ENCODE peak calls at places on chromosomes 3 and 15, in four cellular contexts. V is mesothelial cell of epicardium; S is CD8-positive, alpha-beta T cell; F is bronchial epithelial cell. T is an unnamed sample.

GRCh38 chr3:134905647-134905935 is 110.5 kb downstream of the EPHB1 start:
- DNase-seq in V (no peak), S (no peak), F (no peak), T (no peak)

GRCh38 chr15:72740202-72740601 is 43.4 kb downstream of the ADPGK start:
- DNase-seq in V (no peak), S (no peak), F (no peak), T (no peak)

GRCh38 chr3:176950743-176951142 is 246.5 kb downstream of the TBL1XR1 start:
- DNase-seq in F (peak), V (no peak), S (no peak), T (no peak)

GRCh38 chr15:88661041-88661765 is 22.4 kb downstream of the ISG20 start:
- DNase-seq in S (no peak), V (no peak), F (no peak), T (no peak)

GRCh38 chr3:73192036-73192738 is 130.7 kb downstream of the EBLN2 start:
- DNase-seq in S (no peak), V (no peak), F (no peak), T (no peak)

GRCh38 chr3:15768421-15769255 is 29.1 kb downstream of the ANKRD28 start:
- DNase-seq in S (no peak), V (no peak), F (peak), T (no peak)

GRCh38 chr3:72490688-72491430 is 357.4 kb downstream of the SHQ1 start:
- DNase-seq in V (no peak), F (no peak), S (no peak), T (no peak)

GRCh38 chr3:4656059-4656458 is 162.9 kb downstream of the ITPR1 start:
- DNase-seq in V (peak), F (peak), S (no peak), T (no peak)

GRCh38 chr3:102662223-102662622 is 227.4 kb downstream of the ZPLD1 start:
- DNase-seq in F (no peak), V (no peak), S (no peak), T (no peak)

GRCh38 chr3:170079466-170080165 is 41.8 kb downstream of the GPR160 start:
- DNase-seq in V (no peak), S (no peak), F (no peak), T (no peak)

GRCh38 chr3:67357610-67358458 is 296.6 kb downstream of the SUCLG2 start:
- DNase-seq in S (no peak), F (peak), V (no peak), T (no peak)

GRCh38 chr15:75639191-75639708 is 774 bp downstream of the IMP3 start:
- DNase-seq in S (no peak), F (peak), V (no peak), T (no peak)

GRCh38 chr3:172142074-172143059 is 103.0 kb downstream of the FNDC3B start:
- DNase-seq in S (no peak), V (no peak), F (peak), T (no peak)

GRCh38 chr15:69756440-69756839 is 303.8 kb downstream of the RPLP1 start:
- DNase-seq in F (no peak), S (no peak), V (no peak), T (no peak)

GRCh38 chr3:64685331-64685799 is 2.4 kb downstream of the ADAMTS9 start:
- DNase-seq in V (no peak), S (no peak), F (no peak), T (no peak)

GRCh38 chr3:186162221-186162620 is 53.3 kb upstream of the ETV5 start:
- DNase-seq in V (no peak), S (no peak), F (peak), T (no peak)

GRCh38 chr3:149055575-149055974 is 30.8 kb downstream of the HLTF start:
- DNase-seq in V (no peak), F (no peak), S (no peak), T (no peak)

GRCh38 chr3:69770219-69770618 is 31.0 kb downstream of the MITF start:
- DNase-seq in F (peak), S (no peak), V (no peak), T (no peak)

GRCh38 chr3:90010341-90010740 is 902.9 kb downstream of the EPHA3 start:
- DNase-seq in F (peak), V (no peak), S (no peak), T (no peak)

GRCh38 chr3:36540898-36541518 is 160.7 kb downstream of the STAC start:
- DNase-seq in S (no peak), V (no peak), F (peak), T (no peak)

GRCh38 chr3:177306252-177306651 is 109.0 kb upstream of the TBL1XR1 start:
- DNase-seq in S (no peak), F (peak), V (no peak), T (no peak)

GRCh38 chr3:45929042-45929679 is 14.1 kb upstream of the CXCR6 start:
- DNase-seq in V (no peak), F (peak), S (peak), T (peak)

GRCh38 chr3:13010770-13011169 is 62.5 kb downstream of the IQSEC1 start:
- DNase-seq in S (no peak), F (no peak), V (no peak), T (no peak)

GRCh38 chr3:103195201-103195600 is 760.4 kb downstream of the ZPLD1 start:
- DNase-seq in F (no peak), V (no peak), S (no peak), T (no peak)

GRCh38 chr15:67520976-67521769 is at the start of gene C15orf61:
- DNase-seq in S (peak), V (peak), F (peak), T (peak)

GRCh38 chr15:67998599-67999122 is 55.5 kb upstream of the PIAS1 start:
- DNase-seq in V (no peak), S (no peak), F (peak), T (no peak)

GRCh38 chr3:156978471-156978961 is 152.4 kb downstream of the LEKR1 start:
- DNase-seq in V (no peak), S (no peak), F (no peak), T (no peak)

GRCh38 chr3:88031543-88032148 is 27.2 kb downstream of the CGGBP1 start:
- DNase-seq in V (no peak), F (peak), S (peak), T (no peak)

GRCh38 chr15:65532738-65533051 is 2.4 kb downstream of the HACD3 start:
- DNase-seq in S (no peak), F (peak), V (no peak), T (no peak)

GRCh38 chr15:66621491-66622467 is 56.0 kb upstream of the LCTL start:
- DNase-seq in V (no peak), S (no peak), F (no peak), T (no peak)

GRCh38 chr15:73344051-73344450 is 24.7 kb downstream of the HCN4 start:
- DNase-seq in F (no peak), S (no peak), V (no peak), T (no peak)

GRCh38 chr3:79414821-79415220 is 353.0 kb downstream of the ROBO1 start:
- DNase-seq in V (no peak), F (peak), S (no peak), T (no peak)

GRCh38 chr3:127304121-127304744 is 16.4 kb upstream of the PRR20G start:
- DNase-seq in V (no peak), S (no peak), F (peak), T (no peak)

GRCh38 chr3:133835961-133836360 is 30.3 kb downstream of the SRPRB start:
- DNase-seq in F (no peak), S (no peak), V (no peak), T (no peak)

GRCh38 chr3:133838916-133839800 is 33.5 kb downstream of the SRPRB start:
- DNase-seq in V (no peak), S (no peak), F (no peak), T (no peak)

GRCh38 chr3:133838296-133838789 is 32.7 kb downstream of the SRPRB start:
- DNase-seq in V (no peak), F (no peak), S (no peak), T (no peak)

GRCh38 chr3:133836497-133837158 is 31.0 kb downstream of the SRPRB start:
- DNase-seq in F (no peak), S (no peak), V (no peak), T (no peak)

DNA sequence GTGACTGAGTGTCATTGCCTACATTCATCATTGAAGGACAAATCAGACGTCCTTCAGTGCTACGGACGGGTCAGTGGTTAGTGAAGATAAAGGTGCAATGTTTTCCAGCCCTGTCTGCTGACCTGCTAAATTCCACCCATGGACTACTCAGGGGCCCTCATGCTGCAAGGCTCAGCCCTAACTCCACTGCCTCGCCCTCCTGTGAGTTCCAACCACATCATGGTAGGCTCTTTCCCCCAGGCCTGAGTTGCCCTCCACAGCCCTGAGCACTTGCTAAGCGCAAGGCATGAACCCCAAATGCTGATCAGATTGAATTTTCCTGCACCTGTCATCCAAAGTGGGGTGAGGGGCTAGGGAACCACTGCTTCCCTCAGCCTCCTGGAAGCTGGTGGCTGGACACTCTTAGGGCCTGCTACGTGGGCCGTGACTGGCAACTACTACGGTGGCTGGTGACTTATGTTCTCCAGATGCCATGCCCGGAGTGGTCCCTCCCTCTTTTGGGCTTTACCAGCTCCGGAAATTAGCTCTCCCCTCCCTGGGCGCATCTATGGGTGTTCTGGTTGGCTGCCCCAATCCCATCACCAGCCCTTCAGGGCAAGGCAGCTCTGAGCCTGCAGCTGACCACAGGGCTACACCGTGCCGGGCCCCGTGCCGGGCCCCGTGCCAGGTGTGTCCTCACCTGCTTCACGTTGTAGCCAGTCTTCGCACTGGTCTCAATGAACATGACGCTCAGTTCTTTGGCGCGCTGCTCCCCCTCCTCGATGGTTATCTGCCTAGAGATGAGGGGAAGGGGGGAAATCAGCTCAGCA is 32.1 kb downstream of the SRPRB start:
- DNase-seq in V (no peak), S (no peak), F (no peak), T (no peak)
- TF ChIP-seq CTCF in V (no peak), S (no peak), F (no peak), T (no peak)

GRCh38 chr15:41928637-41929620 is 35.1 kb upstream of the SPTBN5 start:
- DNase-seq in F (no peak), S (no peak), V (no peak), T (peak)

GRCh38 chr15:41932101-41932500 is 38.2 kb upstream of the SPTBN5 start:
- DNase-seq in S (no peak), V (no peak), F (no peak), T (no peak)

GRCh38 chr15:41930867-41931222 is 37.0 kb upstream of the SPTBN5 start:
- DNase-seq in S (no peak), F (no peak), V (no peak), T (no peak)

GRCh38 chr15:41932511-41932910 is 38.7 kb upstream of the SPTBN5 start:
- DNase-seq in S (no peak), V (no peak), F (no peak), T (no peak)

DNA sequence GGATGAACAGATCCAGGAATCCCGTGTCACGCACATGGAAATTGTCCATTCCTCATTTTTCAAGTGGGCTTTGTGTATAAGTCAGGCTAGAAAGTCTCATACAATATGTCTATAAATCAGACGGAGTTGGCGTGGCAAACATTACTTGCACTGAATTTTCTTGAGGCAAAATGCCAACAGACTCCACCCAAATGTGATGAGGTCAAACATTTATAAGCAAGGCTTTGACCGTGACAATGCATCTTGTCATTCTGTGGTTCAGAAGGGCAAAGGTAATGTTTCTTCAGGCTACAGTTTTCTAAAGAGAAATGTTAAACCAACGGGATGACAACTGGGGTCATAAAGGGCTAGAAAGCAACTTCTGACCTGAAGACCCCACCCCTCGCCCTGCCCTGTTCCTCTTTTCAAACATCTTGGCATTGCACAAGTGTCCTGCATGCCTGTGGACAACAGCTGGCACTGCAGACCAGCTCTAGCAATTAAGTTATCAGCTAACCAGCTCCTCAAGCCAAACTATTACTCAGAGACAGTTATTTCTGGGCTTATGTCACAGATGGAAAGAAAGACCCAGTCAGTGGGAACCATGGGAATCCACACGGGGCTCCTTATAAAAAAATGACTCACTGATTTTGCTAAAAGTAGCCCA is 36.5 kb upstream of the SPTBN5 start:
- DNase-seq in F (peak), V (no peak), S (no peak), T (no peak)
- TF ChIP-seq CTCF in F (peak), V (no peak), S (no peak), T (no peak)

GRCh38 chr3:98331329-98331728 is 22.3 kb upstream of the OR5K4 start:
- DNase-seq in F (no peak), S (no peak), V (no peak), T (no peak)
- TF ChIP-seq CTCF in F (no peak), S (no peak), V (no peak), T (no peak)

GRCh38 chr3:101548527-101549105 is 13.1 kb upstream of the TRMT10C start:
- DNase-seq in S (no peak), V (no peak), F (no peak), T (no peak)

GRCh38 chr3:101549473-101549872 is 12.2 kb upstream of the TRMT10C start:
- DNase-seq in F (no peak), S (no peak), V (no peak), T (no peak)

GRCh38 chr3:101542952-101543351 is 18.7 kb upstream of the TRMT10C start:
- DNase-seq in S (no peak), V (no peak), F (no peak), T (no peak)

GRCh38 chr3:101544181-101544850 is 17.4 kb upstream of the TRMT10C start:
- DNase-seq in V (no peak), S (no peak), F (no peak), T (no peak)
- TF ChIP-seq CTCF in V (no peak), S (no peak), F (peak), T (no peak)

DNA sequence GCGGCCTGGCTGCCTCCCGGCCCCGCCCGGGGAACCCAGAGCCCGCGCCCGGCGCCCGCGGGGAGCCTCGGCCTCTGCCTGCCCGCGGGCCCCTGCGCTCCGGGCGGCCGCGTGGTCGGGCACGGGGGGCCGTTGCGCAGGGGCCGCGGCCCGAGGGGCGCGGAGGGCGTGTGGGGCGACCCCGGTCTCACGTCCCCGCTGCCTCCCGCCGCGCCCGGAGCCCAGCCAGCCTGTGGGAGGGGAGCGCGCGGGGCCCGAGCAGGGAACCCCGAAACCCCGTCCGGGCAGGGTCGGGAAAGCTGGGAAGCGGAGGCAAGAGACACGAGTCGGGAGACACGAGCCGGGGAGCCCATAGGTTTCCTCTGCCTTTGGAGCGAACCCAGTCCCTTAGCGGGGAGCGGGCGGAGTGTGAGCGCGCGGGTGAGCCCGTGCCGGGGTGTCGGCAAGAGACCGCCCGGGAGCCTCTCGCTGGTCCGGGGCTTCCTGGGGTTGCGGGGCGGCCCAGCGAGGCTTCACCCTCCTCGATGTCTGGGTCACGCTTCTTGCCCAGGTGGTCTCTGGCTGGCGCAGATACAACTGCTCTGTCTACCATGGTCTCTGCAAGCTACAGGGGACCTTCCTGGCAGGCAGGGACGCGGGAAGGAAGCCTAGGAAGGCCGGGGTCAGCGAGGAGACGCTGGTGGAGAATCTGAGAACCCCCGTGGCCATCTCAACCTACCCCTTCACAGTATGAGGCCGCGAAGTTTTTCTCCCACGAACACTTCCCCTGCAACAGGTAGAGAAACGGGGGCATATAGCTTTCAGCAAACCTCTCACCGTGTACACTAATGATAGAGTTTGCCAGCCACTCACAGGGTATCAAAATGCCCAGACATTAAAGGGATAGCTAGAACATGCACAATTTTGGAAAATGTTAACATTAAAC is 586 bp downstream of the LRRK1 start:
- DNase-seq in F (no peak), S (no peak), V (no peak), T (peak)
- TF ChIP-seq CTCF in F (no peak), S (no peak), V (no peak), T (no peak)

DNA sequence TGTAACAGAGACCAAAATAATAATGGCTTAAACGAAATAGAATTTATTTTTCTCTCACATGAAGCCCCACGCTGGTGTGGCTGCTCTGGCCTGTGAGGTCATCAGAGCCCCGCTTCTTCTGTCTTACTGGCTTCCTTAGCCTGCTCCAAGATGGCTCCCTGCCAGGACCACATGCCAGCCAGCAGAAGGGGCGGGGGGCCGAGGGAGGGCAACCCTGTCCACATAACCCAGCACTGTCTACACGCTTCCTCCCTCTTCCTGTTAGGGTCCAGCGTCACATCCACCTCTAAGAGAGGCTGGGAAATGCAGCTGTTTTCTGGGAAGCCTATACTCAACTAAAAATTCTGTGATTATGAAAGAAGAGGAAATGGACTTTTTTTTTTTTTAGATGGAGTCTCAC is 107.9 kb upstream of the DLG1 start:
- DNase-seq in F (no peak), S (no peak), V (no peak), T (no peak)
- TF ChIP-seq CTCF in F (no peak), S (no peak), V (no peak), T (no peak)

T was measured in activated B cell treated with CpG ODN at 0.5 μM for 24 hours.